ENCODE peak calls at places on chromosomes 6 and 20, in nine cellular contexts. M is CD8-positive, alpha-beta T cell; Y is PC-3; T is GM12878; P is Peyer's patch; B is H1; H is ovary; C is coronary artery; G is IMR-90. X is an unnamed sample.

GRCh38 chr6:89162047-89162371 is 16.2 kb downstream of the PM20D2 start:
- DNase-seq in M (no peak), Y (no peak), T (no peak), P (no peak), B (no peak), H (no peak), C (no peak), G (no peak), X (no peak)

GRCh38 chr20:4896971-4897497 is 104.3 kb downstream of the SLC23A2 start:
- DNase-seq in M (no peak), Y (peak; percentile 66), T (no peak), P (no peak), B (no peak), H (no peak), C (peak; percentile 49), G (no peak), X (no peak)

GRCh38 chr20:924639-925038 is 8.5 kb upstream of the ANGPT4 start:
- DNase-seq in M (no peak), Y (no peak), T (no peak), P (peak; percentile 45), B (no peak), H (no peak), C (no peak), G (no peak), X (no peak)

GRCh38 chr20:51008718-51009117 is 14.2 kb downstream of the KCNG1 start:
- DNase-seq in M (no peak), Y (no peak), T (no peak), P (peak; percentile 85), B (no peak), H (no peak), C (no peak), G (no peak), X (no peak)

GRCh38 chr6:170174124-170174770 is 116.6 kb downstream of the DLL1 start:
- DNase-seq in M (no peak), Y (no peak), T (no peak), P (peak; percentile 48), B (no peak), H (peak; percentile 63), C (peak; percentile 68), G (no peak), X (peak; percentile 86)

GRCh38 chr20:37669062-37669772 is 24.6 kb upstream of the CTNNBL1 start:
- DNase-seq in M (no peak), Y (peak; percentile 63), T (no peak), P (no peak), B (no peak), H (no peak), C (no peak), G (no peak), X (no peak)

GRCh38 chr6:94956910-94957309 is 620.4 kb upstream of the MANEA start:
- DNase-seq in M (no peak), Y (no peak), T (no peak), P (no peak), B (no peak), H (no peak), C (no peak), G (no peak), X (no peak)

GRCh38 chr6:52330470-52330869 is 31.5 kb upstream of the PAQR8 start:
- DNase-seq in M (no peak), Y (no peak), T (no peak), P (peak; percentile 74), B (no peak), H (no peak), C (no peak), G (no peak), X (no peak)

GRCh38 chr20:63133481-63134091 is 82.3 kb downstream of the YTHDF1 start:
- DNase-seq in M (no peak), Y (no peak), T (no peak), P (no peak), B (no peak), H (peak; percentile 13), C (no peak), G (no peak), X (no peak)

GRCh38 chr6:98945311-98946005 is 2.3 kb downstream of the FBXL4 start:
- DNase-seq in M (no peak), Y (no peak), T (no peak), P (no peak), B (no peak), H (no peak), C (no peak), G (no peak), X (no peak)

GRCh38 chr6:89866024-89866678 is 28.1 kb upstream of the GJA10 start:
- DNase-seq in M (no peak), Y (no peak), T (no peak), P (no peak), B (no peak), H (no peak), C (no peak), G (no peak), X (no peak)

GRCh38 chr20:37145014-37145413 is 34.1 kb upstream of the RPN2 start:
- DNase-seq in M (no peak), Y (peak; percentile 19), T (no peak), P (no peak), B (no peak), H (no peak), C (no peak), G (peak; percentile 4), X (no peak)

GRCh38 chr6:108251252-108251651 is 9.6 kb downstream of the SNX3 start:
- DNase-seq in M (no peak), Y (no peak), T (no peak), P (no peak), B (no peak), H (no peak), C (no peak), G (no peak), X (no peak)

GRCh38 chr6:108250240-108250866 is 10.5 kb downstream of the SNX3 start:
- DNase-seq in M (no peak), Y (peak; percentile 21), T (no peak), P (no peak), B (no peak), H (no peak), C (no peak), G (peak; percentile 30), X (no peak)

GRCh38 chr6:108243836-108244235 is 17.0 kb downstream of the SNX3 start:
- DNase-seq in M (no peak), Y (no peak), T (no peak), P (no peak), B (no peak), H (no peak), C (no peak), G (no peak), X (no peak)

GRCh38 chr6:108252055-108252454 is 8.8 kb downstream of the SNX3 start:
- DNase-seq in M (no peak), Y (no peak), T (no peak), P (no peak), B (no peak), H (no peak), C (no peak), G (no peak), X (no peak)

GRCh38 chr6:108247965-108248536 is 12.8 kb downstream of the SNX3 start:
- DNase-seq in M (no peak), Y (no peak), T (no peak), P (no peak), B (no peak), H (no peak), C (no peak), G (no peak), X (no peak)
- H3K27ac ChIP-seq in M (no peak overlapping the region), Y (no peak overlapping the region), T (no peak overlapping the region), P (no peak overlapping the region), B (no peak overlapping the region), H (no peak overlapping the region), C (no peak overlapping the region), G (no peak overlapping the region), X (no peak overlapping the region)

DNA sequence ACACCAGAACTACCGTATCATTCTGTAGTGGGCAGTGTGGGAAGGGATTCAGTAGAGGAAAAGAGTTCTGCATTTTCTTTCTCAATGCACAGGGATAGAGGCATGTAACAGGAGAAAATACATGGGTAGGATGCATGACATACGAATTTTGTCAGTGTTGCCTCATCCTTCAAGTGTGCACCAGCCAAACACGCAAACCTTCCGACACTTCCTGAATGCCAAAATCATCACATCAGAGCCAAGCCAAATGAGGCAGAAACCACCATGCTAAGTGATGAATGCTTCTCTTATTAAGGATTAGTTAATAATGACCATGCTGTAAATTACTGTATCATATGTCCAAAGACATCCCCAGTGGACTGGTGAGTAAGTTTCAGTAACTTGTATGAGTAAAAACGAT is 27.3 kb downstream of the RAMACL start:
- DNase-seq in M (no peak), Y (no peak), T (no peak), P (no peak), B (no peak), H (no peak), C (no peak), G (no peak), X (no peak)
- H3K27ac ChIP-seq in M (no peak overlapping the region), Y (no peak overlapping the region), T (no peak overlapping the region), P (no peak overlapping the region), B (no peak overlapping the region), H (no peak overlapping the region), C (no peak overlapping the region), G (no peak overlapping the region), X (no peak overlapping the region)

GRCh38 chr20:15594296-15594695 is 979.0 kb downstream of the KIF16B start:
- DNase-seq in M (no peak), Y (peak; percentile 56), T (no peak), P (no peak), B (no peak), H (no peak), C (no peak), G (no peak), X (no peak)

GRCh38 chr20:15600565-15600964 is 972.7 kb downstream of the KIF16B start:
- DNase-seq in M (no peak), Y (no peak), T (no peak), P (no peak), B (no peak), H (no peak), C (no peak), G (no peak), X (no peak)

GRCh38 chr20:15596220-15596875 is 976.9 kb downstream of the KIF16B start:
- DNase-seq in M (no peak), Y (no peak), T (no peak), P (no peak), B (no peak), H (no peak), C (no peak), G (no peak), X (no peak)

GRCh38 chr20:15599961-15600360 is 973.3 kb downstream of the KIF16B start:
- DNase-seq in M (no peak), Y (no peak), T (no peak), P (no peak), B (no peak), H (no peak), C (no peak), G (no peak), X (no peak)

DNA sequence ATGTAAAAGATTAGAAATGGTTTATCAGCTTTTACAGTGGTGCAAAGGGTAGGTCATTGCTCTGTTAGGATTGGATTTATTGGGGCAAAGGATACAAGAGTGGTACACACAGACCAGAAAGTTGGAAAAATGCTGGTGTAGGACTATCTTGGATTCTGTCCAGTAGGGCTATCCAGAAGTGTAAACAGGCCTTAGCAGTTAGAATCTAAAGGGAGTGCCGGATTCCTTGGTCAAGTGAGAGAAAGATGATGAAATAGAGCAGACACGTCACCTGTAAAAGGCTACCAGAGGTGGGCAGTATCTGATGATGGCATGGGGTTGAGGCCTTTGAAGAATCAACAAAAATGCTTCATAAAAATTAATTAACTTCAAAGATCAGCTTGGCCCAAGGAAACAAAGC is 975.9 kb downstream of the KIF16B start:
- DNase-seq in M (no peak), Y (no peak), T (no peak), P (no peak), B (no peak), H (no peak), C (no peak), G (no peak), X (no peak)
- H3K27ac ChIP-seq in M (no peak overlapping the region), Y (no peak overlapping the region), T (no peak overlapping the region), P (no peak overlapping the region), B (no peak overlapping the region), H (no peak overlapping the region), C (no peak overlapping the region), G (no peak overlapping the region), X (no peak overlapping the region)

GRCh38 chr6:46501136-46502089 is 10.2 kb upstream of the RCAN2 start:
- DNase-seq in M (no peak), Y (peak; percentile 57), T (no peak), P (no peak), B (no peak), H (no peak), C (no peak), G (no peak), X (no peak)
- H3K27ac ChIP-seq in M (no peak overlapping the region), Y (no peak overlapping the region), T (no peak overlapping the region), P (no peak overlapping the region), B (no peak overlapping the region), H (no peak overlapping the region), C (peak overlapping the region; percentile 86), G (no peak overlapping the region), X (peak overlapping the region; percentile 69)